ENCODE peak calls at places on chromosomes 6 and 20, in seven cellular contexts. X is CMK, P is H4, K is cardiac fibroblast, G is spleen, A is T1000, U is Peyer's patch. S is an unnamed sample.

GRCh38 chr20:36830791-36831691 is 44.9 kb upstream of the TLDC2 start:
- DNase-seq in G (peak), P (no peak), A (peak), X (no peak), U (no peak), K (peak), S (no peak)

GRCh38 chr6:119052985-119053384 is 25.5 kb downstream of the FAM184A start:
- DNase-seq in A (no peak), U (no peak), X (no peak), K (no peak), G (no peak), P (no peak), S (no peak)

GRCh38 chr6:168631589-168631988 is 190.6 kb downstream of the SMOC2 start:
- DNase-seq in X (no peak), P (no peak), A (no peak), K (no peak), U (no peak), G (no peak), S (no peak)

GRCh38 chr6:136093835-136094234 is 156.3 kb downstream of the MTFR2 start:
- DNase-seq in G (no peak), X (no peak), A (no peak), P (no peak), U (no peak), K (no peak), S (no peak)

GRCh38 chr6:37127961-37128862 is 41.7 kb upstream of the PIM1 start:
- DNase-seq in X (no peak), U (no peak), G (no peak), P (peak), A (no peak), K (peak), S (peak)

GRCh38 chr20:2692036-2692885 is at the start of gene EBF4:
- DNase-seq in U (no peak), X (no peak), G (peak), P (no peak), A (no peak), K (peak), S (peak)

GRCh38 chr6:28207244-28208179 is 17.6 kb upstream of the ZSCAN9 start:
- DNase-seq in P (no peak), X (no peak), A (no peak), K (peak), G (peak), U (no peak), S (no peak)

GRCh38 chr20:43722153-43722505 is 4.7 kb downstream of the GTSF1L start:
- DNase-seq in P (no peak), A (no peak), U (no peak), G (no peak), K (no peak), X (no peak), S (no peak)

GRCh38 chr20:15991279-15991678 is 582.0 kb downstream of the KIF16B start:
- DNase-seq in X (no peak), U (no peak), K (no peak), G (no peak), P (no peak), A (no peak), S (no peak)

GRCh38 chr6:91476000-91476399 is 889.1 kb upstream of the MAP3K7 start:
- DNase-seq in G (no peak), A (no peak), X (no peak), K (peak), U (no peak), P (peak), S (no peak)

GRCh38 chr6:1612902-1613301 is 3.2 kb downstream of the FOXC1 start:
- DNase-seq in A (no peak), P (peak), K (peak), U (no peak), G (no peak), X (no peak), S (no peak)

GRCh38 chr6:133587841-133588240 is 301.1 kb upstream of the TCF21 start:
- DNase-seq in X (no peak), G (no peak), P (no peak), K (peak), A (no peak), U (no peak), S (no peak)

GRCh38 chr20:38126146-38126912 is 38.7 kb downstream of the TGM2 start:
- DNase-seq in X (no peak), G (peak), A (no peak), P (no peak), U (no peak), K (peak), S (peak)

GRCh38 chr20:63295846-63296245 is 2.9 kb downstream of the COL20A1 start:
- DNase-seq in A (no peak), K (no peak), U (no peak), G (no peak), X (no peak), P (no peak), S (no peak)

GRCh38 chr6:50724381-50725124 is 11.2 kb downstream of the TFAP2D start:
- DNase-seq in A (no peak), U (no peak), X (no peak), K (no peak), P (no peak), G (no peak), S (no peak)

GRCh38 chr6:153538491-153538890 is 407.4 kb upstream of the RGS17 start:
- DNase-seq in X (no peak), G (no peak), P (no peak), A (no peak), U (no peak), K (no peak), S (no peak)

GRCh38 chr20:47456952-47457724 is 44.5 kb upstream of the NCOA3 start:
- DNase-seq in X (no peak), G (no peak), U (no peak), P (no peak), A (peak), K (peak), S (no peak)

GRCh38 chr6:43919774-43920173 is 149.8 kb downstream of the VEGFA start:
- DNase-seq in X (no peak), G (no peak), A (no peak), P (no peak), U (no peak), K (no peak), S (no peak)

GRCh38 chr20:51837876-51838420 is 35.6 kb upstream of the SALL4 start:
- DNase-seq in U (no peak), K (no peak), P (no peak), G (no peak), A (no peak), X (no peak), S (no peak)